ENCODE peak calls at places on chromosomes 12 and 14, in seven cellular contexts. U is fibroblast of lung; D is tibial artery; B is CD8-positive, alpha-beta T cell; P is H9; Q is neural progenitor cell; C is mucosa of descending colon. J is an unnamed sample. For H3K9me3, the result is how much of the 10 kb centered on the place peaks cover.

GRCh38 chr14:77882098-77882497 is 82.2 kb downstream of the ADCK1 start:
- DNase-seq in U (no peak), D (no peak), B (no peak), P (no peak), Q (no peak), C (peak), J (no peak)

GRCh38 chr12:91191516-91192111 is 9.0 kb upstream of the DCN start:
- DNase-seq in U (no peak), D (no peak), B (no peak), P (no peak), Q (no peak), C (no peak), J (no peak)

GRCh38 chr14:64918216-64918615 is 4.0 kb downstream of the CHURC1 start:
- DNase-seq in U (peak), D (no peak), B (no peak), P (no peak), Q (no peak), C (no peak), J (no peak)

GRCh38 chr12:118544569-118544968 is 168.2 kb downstream of the SUDS3 start:
- DNase-seq in U (no peak), D (no peak), B (no peak), P (peak), Q (no peak), C (no peak), J (no peak)

GRCh38 chr12:121575952-121576615 is 4.7 kb downstream of the KDM2B start:
- DNase-seq in U (no peak), D (no peak), B (no peak), P (no peak), Q (peak), C (no peak), J (no peak)

GRCh38 chr12:21502872-21503271 is 1.3 kb downstream of the GOLT1B start:
- DNase-seq in U (no peak), D (no peak), B (no peak), P (no peak), Q (no peak), C (no peak), J (no peak)

GRCh38 chr14:51006781-51007211 is 62.5 kb upstream of the PYGL start:
- DNase-seq in U (peak), D (peak), B (no peak), P (no peak), Q (no peak), C (no peak), J (no peak)

GRCh38 chr14:87483651-87484260 is 509.2 kb downstream of the GALC start:
- DNase-seq in U (peak), D (no peak), B (no peak), P (no peak), Q (no peak), C (no peak), J (no peak)

GRCh38 chr12:20220339-20220738 is 148.0 kb upstream of the PDE3A start:
- DNase-seq in U (peak), D (no peak), B (no peak), P (peak), Q (peak), C (no peak), J (no peak)

GRCh38 chr12:31536672-31537071 is 54.3 kb downstream of the DENND5B start:
- DNase-seq in U (no peak), D (no peak), B (no peak), P (no peak), Q (no peak), C (no peak), J (no peak)

GRCh38 chr12:96698521-96698920 is 208.5 kb upstream of the NEDD1 start:
- DNase-seq in U (no peak), D (no peak), B (no peak), P (no peak), Q (no peak), C (no peak), J (no peak)

GRCh38 chr14:90281261-90281660 is 24.9 kb downstream of the PSMC1 start:
- DNase-seq in U (peak), D (no peak), B (no peak), P (no peak), Q (no peak), C (no peak), J (no peak)

GRCh38 chr14:53927171-53927570 is 29.5 kb downstream of the BMP4 start:
- DNase-seq in U (peak), D (no peak), B (no peak), P (no peak), Q (no peak), C (no peak), J (no peak)

GRCh38 chr12:26978801-26979200 is 35.4 kb downstream of the TM7SF3 start:
- DNase-seq in U (no peak), D (no peak), B (no peak), P (no peak), Q (no peak), C (no peak), J (no peak)

GRCh38 chr12:67943295-67943892 is 45.9 kb upstream of the IFNG-AS1 start:
- DNase-seq in U (peak), D (no peak), B (peak), P (no peak), Q (peak), C (peak), J (no peak)

GRCh38 chr12:97211421-97211820 is 251.2 kb upstream of the RMST start:
- DNase-seq in U (no peak), D (no peak), B (no peak), P (no peak), Q (peak), C (no peak), J (no peak)

GRCh38 chr14:101065696-101066694 is 162.5 kb upstream of the RTL1 start:
- DNase-seq in U (no peak), D (peak), B (no peak), P (no peak), Q (no peak), C (no peak), J (no peak)

GRCh38 chr14:73231874-73232851 is 5.1 kb upstream of the PAPLN start:
- DNase-seq in U (no peak), D (no peak), B (no peak), P (peak), Q (peak), C (no peak), J (no peak)

GRCh38 chr12:22054155-22054554 is 8.1 kb downstream of the CMAS start:
- DNase-seq in U (no peak), D (no peak), B (no peak), P (no peak), Q (no peak), C (no peak), J (no peak)

GRCh38 chr14:34750670-34751069 is 36.3 kb upstream of the CFL2 start:
- DNase-seq in U (peak), D (no peak), B (no peak), P (no peak), Q (no peak), C (no peak), J (no peak)

GRCh38 chr14:22039938-22040780 is 366.5 kb upstream of the OR4E1 start:
- DNase-seq in U (no peak), D (no peak), B (peak), P (no peak), Q (no peak), C (peak), J (no peak)

GRCh38 chr14:94138256-94138655 is 8.9 kb upstream of the IFI27L2 start:
- DNase-seq in U (no peak), D (no peak), B (no peak), P (no peak), Q (no peak), C (no peak), J (no peak)

GRCh38 chr12:101666017-101666728 is 31.3 kb upstream of the CHPT1 start:
- DNase-seq in U (no peak), D (no peak), B (no peak), P (no peak), Q (no peak), C (no peak), J (no peak)
- H3K9me3 ChIP-seq in U (under half), D (under half), B (under half), P (under half), Q (under half), C (under half), J (under half)

GRCh38 chr14:30195946-30196345 is 268.3 kb upstream of the PRKD1 start:
- DNase-seq in U (peak), D (no peak), B (no peak), P (no peak), Q (no peak), C (no peak), J (no peak)
- H3K9me3 ChIP-seq in U (under half), D (under half), B (under half), P (under half), Q (under half), C (under half), J (under half)

GRCh38 chr14:103712633-103713247 is 2.5 kb downstream of the XRCC3 start:
- DNase-seq in U (no peak), D (no peak), B (no peak), P (no peak), Q (no peak), C (no peak), J (no peak)

GRCh38 chr14:103716091-103716801 is 636 bp downstream of the ZFYVE21 start:
- DNase-seq in U (no peak), D (no peak), B (no peak), P (no peak), Q (no peak), C (peak), J (no peak)

GRCh38 chr14:103713304-103714062 is 1.8 kb downstream of the XRCC3 start:
- DNase-seq in U (no peak), D (no peak), B (no peak), P (no peak), Q (no peak), C (no peak), J (no peak)

GRCh38 chr14:103715052-103716000 is at the start of the genes XRCC3 and ZFYVE21:
- DNase-seq in U (peak), D (peak), B (peak), P (peak), Q (peak), C (peak), J (peak)

GRCh38 chr14:103714063-103714724 is 1.1 kb downstream of the XRCC3 start:
- DNase-seq in U (no peak), D (no peak), B (no peak), P (no peak), Q (no peak), C (no peak), J (no peak)
- H3K9me3 ChIP-seq in U (under half), D (under half), B (under half), P (under half), Q (under half), C (under half), J (under half)

DNA sequence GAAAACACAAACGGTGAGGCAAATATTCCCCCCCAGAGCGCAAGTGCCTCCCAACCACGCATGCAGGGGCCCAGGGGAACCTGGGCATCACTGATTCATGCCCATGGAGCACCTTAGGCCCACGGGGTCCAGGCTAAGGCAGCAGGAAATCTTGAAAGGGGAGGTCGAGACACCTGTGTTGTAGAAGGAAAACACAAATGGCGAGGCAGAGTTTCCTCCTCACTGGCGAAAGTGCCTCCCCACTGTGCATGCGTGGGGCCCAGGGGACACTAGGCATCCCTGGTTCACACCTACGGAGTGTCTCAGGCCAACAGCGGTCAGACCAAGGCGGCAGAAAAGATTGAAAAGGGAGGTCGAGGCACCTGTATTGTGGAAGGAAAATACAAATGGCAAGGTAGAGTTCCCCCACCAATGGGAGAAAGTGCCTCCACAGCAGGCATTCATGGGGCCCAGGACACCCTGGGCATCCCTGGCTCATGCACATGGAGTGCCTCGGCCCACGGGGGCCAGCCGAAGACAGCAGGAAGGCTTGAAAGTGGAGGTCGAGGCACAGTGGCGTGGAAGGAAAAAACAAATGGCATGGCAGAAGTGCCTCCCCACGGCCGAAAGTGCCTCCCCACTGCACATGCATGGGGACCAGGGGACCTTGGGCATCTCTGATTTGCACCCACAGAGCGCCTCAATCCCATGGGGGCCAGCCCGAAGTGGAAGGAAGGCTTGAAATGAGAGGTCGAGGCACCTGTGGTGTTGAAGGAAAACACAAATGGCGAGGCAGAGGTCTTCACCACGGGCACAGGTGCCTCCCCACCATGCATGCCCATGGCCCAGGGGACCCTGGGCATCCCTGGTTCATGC is 368.8 kb downstream of the ALG10 start:
- DNase-seq in U (no peak), D (peak), B (no peak), P (no peak), Q (no peak), C (no peak), J (no peak)
- H3K9me3 ChIP-seq in U (under half), D (half or more), B (under half), P (half or more), Q (under half), C (half or more), J (under half)

GRCh38 chr12:28973491-28973890 is 175.6 kb upstream of the FAR2 start:
- DNase-seq in U (peak), D (no peak), B (no peak), P (no peak), Q (no peak), C (no peak), J (no peak)

GRCh38 chr12:28975564-28976340 is 173.3 kb upstream of the FAR2 start:
- DNase-seq in U (peak), D (no peak), B (no peak), P (no peak), Q (no peak), C (no peak), J (no peak)

GRCh38 chr12:28974166-28974565 is 174.9 kb upstream of the FAR2 start:
- DNase-seq in U (peak), D (no peak), B (no peak), P (no peak), Q (no peak), C (no peak), J (no peak)

DNA sequence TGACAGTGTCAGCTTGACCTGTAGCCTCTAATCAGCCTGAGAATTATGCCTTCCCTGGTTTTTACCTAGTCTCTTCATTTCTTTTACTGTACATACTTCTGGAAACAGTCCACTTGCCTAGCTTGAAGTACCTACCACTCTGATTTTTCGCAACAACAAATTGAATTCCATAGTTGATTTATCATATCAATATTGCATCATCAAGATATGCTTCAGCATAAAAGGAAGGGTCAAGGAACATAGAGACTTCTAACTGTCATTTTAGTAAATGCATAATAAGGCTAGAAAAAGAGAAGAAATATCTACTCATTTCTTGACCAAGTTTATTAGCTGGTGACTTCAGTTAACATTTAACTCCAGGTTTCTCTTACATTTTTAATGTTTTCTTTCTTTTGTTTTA is 174.2 kb upstream of the FAR2 start:
- DNase-seq in U (no peak), D (no peak), B (no peak), P (no peak), Q (no peak), C (no peak), J (no peak)
- H3K9me3 ChIP-seq in U (under half), D (under half), B (under half), P (under half), Q (under half), C (under half), J (under half)

DNA sequence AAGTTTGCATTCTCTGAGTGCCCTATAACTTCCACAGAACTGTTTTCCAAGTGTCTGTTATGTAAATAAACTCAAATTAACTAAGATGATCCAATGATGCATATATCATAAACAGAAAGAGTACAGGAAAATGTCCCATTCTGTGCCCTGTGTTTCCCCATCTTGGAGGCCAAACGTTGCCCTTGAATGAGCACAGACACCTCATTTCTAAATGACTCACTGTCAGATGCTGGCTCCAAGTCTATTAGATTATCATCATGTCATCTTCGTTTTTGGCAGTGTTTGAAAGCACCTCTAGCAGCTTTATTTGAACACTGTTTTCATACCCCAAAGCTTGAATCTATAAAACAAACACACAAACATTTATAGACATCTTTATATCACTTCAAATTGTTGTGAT is 424.3 kb downstream of the NOVA1 start:
- DNase-seq in U (no peak), D (no peak), B (no peak), P (no peak), Q (no peak), C (no peak), J (no peak)
- H3K9me3 ChIP-seq in U (under half), D (under half), B (under half), P (under half), Q (under half), C (under half), J (under half)

J was measured in T-helper 17 cell.